ENCODE peak calls at places on chromosomes 3 and 15, in nine cellular contexts. One of them, this sample, is unnamed.

GRCh38 chr3:31008986-31009385 is 114.5 kb upstream of the GADL1 start:
- DNase-seq in ovary: no peak
- DNase-seq in mesenchymal stem cell: no peak
- DNase-seq in pancreas: no peak
- DNase-seq in neuronal stem cell: no peak
- DNase-seq in CD8-positive, alpha-beta memory T cell: no peak
- DNase-seq in breast epithelium: no peak
- DNase-seq in colonic mucosa: no peak
- DNase-seq in GM23248: peak; percentile 51
- DNase-seq in this sample: no peak

GRCh38 chr3:54146383-54147239 is 24.3 kb downstream of the CACNA2D3 start:
- DNase-seq in breast epithelium: no peak
- DNase-seq in mesenchymal stem cell: no peak
- DNase-seq in GM23248: peak; percentile 44
- DNase-seq in pancreas: peak; percentile 60
- DNase-seq in CD8-positive, alpha-beta memory T cell: no peak
- DNase-seq in colonic mucosa: peak; percentile 37
- DNase-seq in ovary: peak; percentile 54
- DNase-seq in neuronal stem cell: no peak
- DNase-seq in this sample: no peak

GRCh38 chr15:70065006-70065722 is 32.6 kb downstream of the TLE3 start:
- DNase-seq in neuronal stem cell: no peak
- DNase-seq in mesenchymal stem cell: no peak
- DNase-seq in colonic mucosa: peak; percentile 72
- DNase-seq in pancreas: peak; percentile 83
- DNase-seq in ovary: no peak
- DNase-seq in GM23248: no peak
- DNase-seq in breast epithelium: no peak
- DNase-seq in CD8-positive, alpha-beta memory T cell: no peak
- DNase-seq in this sample: no peak

GRCh38 chr3:4245671-4246070 is 57.5 kb upstream of the SETMAR start:
- DNase-seq in GM23248: no peak
- DNase-seq in mesenchymal stem cell: no peak
- DNase-seq in pancreas: no peak
- DNase-seq in CD8-positive, alpha-beta memory T cell: no peak
- DNase-seq in colonic mucosa: no peak
- DNase-seq in neuronal stem cell: no peak
- DNase-seq in ovary: no peak
- DNase-seq in breast epithelium: no peak
- DNase-seq in this sample: no peak

GRCh38 chr3:156051651-156052050 is 68.7 kb upstream of the KCNAB1 start:
- DNase-seq in neuronal stem cell: no peak
- DNase-seq in pancreas: no peak
- DNase-seq in breast epithelium: no peak
- DNase-seq in mesenchymal stem cell: no peak
- DNase-seq in GM23248: no peak
- DNase-seq in ovary: no peak
- DNase-seq in CD8-positive, alpha-beta memory T cell: no peak
- DNase-seq in colonic mucosa: no peak
- DNase-seq in this sample: no peak

GRCh38 chr3:908839-909238 is 184.0 kb upstream of the CNTN6 start:
- DNase-seq in colonic mucosa: no peak
- DNase-seq in CD8-positive, alpha-beta memory T cell: no peak
- DNase-seq in pancreas: no peak
- DNase-seq in GM23248: peak; percentile 1
- DNase-seq in ovary: no peak
- DNase-seq in mesenchymal stem cell: no peak
- DNase-seq in breast epithelium: no peak
- DNase-seq in neuronal stem cell: peak; percentile 12
- DNase-seq in this sample: no peak

GRCh38 chr3:356947-357346 is 160.4 kb downstream of the CHL1 start:
- DNase-seq in mesenchymal stem cell: no peak
- DNase-seq in CD8-positive, alpha-beta memory T cell: no peak
- DNase-seq in pancreas: peak; percentile 20
- DNase-seq in ovary: no peak
- DNase-seq in colonic mucosa: no peak
- DNase-seq in breast epithelium: no peak
- DNase-seq in GM23248: no peak
- DNase-seq in neuronal stem cell: no peak
- DNase-seq in this sample: no peak

GRCh38 chr15:29092376-29093064 is 177.1 kb downstream of the NSMCE3 start:
- DNase-seq in colonic mucosa: no peak
- DNase-seq in neuronal stem cell: no peak
- DNase-seq in mesenchymal stem cell: no peak
- DNase-seq in CD8-positive, alpha-beta memory T cell: no peak
- DNase-seq in breast epithelium: peak; percentile 41
- DNase-seq in GM23248: no peak
- DNase-seq in ovary: no peak
- DNase-seq in pancreas: no peak
- DNase-seq in this sample: no peak

GRCh38 chr15:49082960-49083359 is 36.7 kb upstream of the SECISBP2L start:
- DNase-seq in GM23248: peak; percentile 92
- DNase-seq in CD8-positive, alpha-beta memory T cell: no peak
- DNase-seq in pancreas: no peak
- DNase-seq in colonic mucosa: no peak
- DNase-seq in breast epithelium: no peak
- DNase-seq in mesenchymal stem cell: peak; percentile 76
- DNase-seq in ovary: no peak
- DNase-seq in neuronal stem cell: no peak
- DNase-seq in this sample: no peak

GRCh38 chr15:25774871-25775270 is 88.3 kb downstream of the ATP10A start:
- DNase-seq in breast epithelium: no peak
- DNase-seq in neuronal stem cell: no peak
- DNase-seq in ovary: no peak
- DNase-seq in colonic mucosa: no peak
- DNase-seq in CD8-positive, alpha-beta memory T cell: no peak
- DNase-seq in pancreas: no peak
- DNase-seq in GM23248: peak; percentile 8
- DNase-seq in mesenchymal stem cell: no peak
- DNase-seq in this sample: no peak

GRCh38 chr3:51830986-51831385 is 30.4 kb upstream of the IQCF2 start:
- DNase-seq in CD8-positive, alpha-beta memory T cell: no peak
- DNase-seq in pancreas: no peak
- DNase-seq in neuronal stem cell: no peak
- DNase-seq in breast epithelium: no peak
- DNase-seq in ovary: no peak
- DNase-seq in GM23248: no peak
- DNase-seq in mesenchymal stem cell: no peak
- DNase-seq in colonic mucosa: no peak
- DNase-seq in this sample: no peak

DNA sequence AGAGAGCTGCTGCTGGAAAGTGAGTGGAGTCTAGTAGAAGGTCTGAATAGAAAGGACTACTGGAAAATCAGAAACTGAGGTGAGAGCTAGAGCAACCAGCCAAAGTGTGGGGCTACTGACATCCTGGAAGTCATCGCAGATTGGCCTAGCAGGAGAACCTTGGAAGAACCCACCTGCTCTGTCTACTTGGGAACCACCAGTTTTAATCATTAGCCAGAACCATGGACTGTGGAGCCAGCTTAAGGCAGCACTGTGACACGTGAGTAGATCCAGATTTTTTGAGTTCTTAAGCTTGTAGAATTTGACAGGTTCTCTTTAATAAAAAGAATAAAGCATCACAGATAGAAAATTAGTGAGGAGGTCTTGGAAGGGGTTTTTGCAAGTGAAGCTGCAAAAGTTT is 179.1 kb upstream of the PEX5L start:
- DNase-seq in ovary: no peak
- DNase-seq in CD8-positive, alpha-beta memory T cell: no peak
- DNase-seq in GM23248: no peak
- DNase-seq in pancreas: no peak
- DNase-seq in colonic mucosa: no peak
- DNase-seq in mesenchymal stem cell: no peak
- DNase-seq in neuronal stem cell: no peak
- DNase-seq in breast epithelium: no peak
- DNase-seq in this sample: no peak
- H3K4me1 ChIP-seq in ovary: peaks cover 1% of the 10 kb centered on the region
- H3K4me1 ChIP-seq in CD8-positive, alpha-beta memory T cell: no peaks in the 10 kb centered on the region
- H3K4me1 ChIP-seq in GM23248: no peaks in the 10 kb centered on the region
- H3K4me1 ChIP-seq in pancreas: no peaks in the 10 kb centered on the region
- H3K4me1 ChIP-seq in colonic mucosa: no peaks in the 10 kb centered on the region
- H3K4me1 ChIP-seq in mesenchymal stem cell: no peaks in the 10 kb centered on the region
- H3K4me1 ChIP-seq in neuronal stem cell: no peaks in the 10 kb centered on the region
- H3K4me1 ChIP-seq in breast epithelium: no peaks in the 10 kb centered on the region
- H3K4me1 ChIP-seq in this sample: no peaks in the 10 kb centered on the region

GRCh38 chr15:38070778-38071177 is 136.3 kb downstream of the TMCO5A start:
- DNase-seq in colonic mucosa: no peak
- DNase-seq in neuronal stem cell: no peak
- DNase-seq in ovary: no peak
- DNase-seq in CD8-positive, alpha-beta memory T cell: no peak
- DNase-seq in mesenchymal stem cell: peak; percentile 35
- DNase-seq in breast epithelium: no peak
- DNase-seq in pancreas: no peak
- DNase-seq in GM23248: no peak
- DNase-seq in this sample: no peak

GRCh38 chr15:38066612-38067011 is 132.2 kb downstream of the TMCO5A start:
- DNase-seq in pancreas: no peak
- DNase-seq in GM23248: no peak
- DNase-seq in ovary: no peak
- DNase-seq in CD8-positive, alpha-beta memory T cell: no peak
- DNase-seq in breast epithelium: no peak
- DNase-seq in colonic mucosa: no peak
- DNase-seq in mesenchymal stem cell: no peak
- DNase-seq in neuronal stem cell: no peak
- DNase-seq in this sample: no peak

GRCh38 chr15:38069506-38069905 is 135.1 kb downstream of the TMCO5A start:
- DNase-seq in neuronal stem cell: no peak
- DNase-seq in colonic mucosa: peak; percentile 85
- DNase-seq in mesenchymal stem cell: peak; percentile 86
- DNase-seq in CD8-positive, alpha-beta memory T cell: no peak
- DNase-seq in ovary: peak; percentile 29
- DNase-seq in breast epithelium: no peak
- DNase-seq in pancreas: no peak
- DNase-seq in GM23248: peak; percentile 97
- DNase-seq in this sample: no peak

GRCh38 chr15:38068600-38068999 is 134.2 kb downstream of the TMCO5A start:
- DNase-seq in ovary: no peak
- DNase-seq in neuronal stem cell: no peak
- DNase-seq in mesenchymal stem cell: peak; percentile 33
- DNase-seq in GM23248: peak; percentile 26
- DNase-seq in CD8-positive, alpha-beta memory T cell: no peak
- DNase-seq in breast epithelium: no peak
- DNase-seq in colonic mucosa: no peak
- DNase-seq in pancreas: no peak
- DNase-seq in this sample: no peak

DNA sequence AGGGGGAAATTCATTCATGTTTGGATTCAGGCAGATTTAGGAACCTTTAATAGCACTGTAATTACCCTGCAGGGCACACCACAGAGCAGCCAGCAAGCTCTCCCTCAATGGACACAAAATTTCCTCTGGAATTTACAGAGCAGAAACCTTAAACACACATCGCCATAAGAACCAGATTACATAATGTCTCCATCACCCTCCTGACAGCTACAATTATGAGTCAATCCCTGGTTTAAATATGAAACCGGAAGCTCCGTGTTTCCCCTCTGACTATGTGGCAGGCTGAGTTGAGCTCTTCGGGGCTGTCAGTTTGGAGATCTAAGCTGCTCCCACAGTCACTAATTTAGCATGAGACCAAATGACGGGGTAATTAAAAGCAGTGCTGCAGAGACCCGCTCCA is 134.6 kb downstream of the TMCO5A start:
- DNase-seq in pancreas: no peak
- DNase-seq in ovary: no peak
- DNase-seq in neuronal stem cell: no peak
- DNase-seq in mesenchymal stem cell: peak; percentile 84
- DNase-seq in breast epithelium: no peak
- DNase-seq in GM23248: peak; percentile 89
- DNase-seq in colonic mucosa: peak; percentile 54
- DNase-seq in CD8-positive, alpha-beta memory T cell: no peak
- DNase-seq in this sample: no peak
- H3K4me1 ChIP-seq in pancreas: no peaks in the 10 kb centered on the region
- H3K4me1 ChIP-seq in ovary: peaks cover 3% of the 10 kb centered on the region
- H3K4me1 ChIP-seq in neuronal stem cell: peaks cover 17% of the 10 kb centered on the region
- H3K4me1 ChIP-seq in mesenchymal stem cell: peaks cover 4% of the 10 kb centered on the region
- H3K4me1 ChIP-seq in breast epithelium: peaks cover 4% of the 10 kb centered on the region
- H3K4me1 ChIP-seq in GM23248: peaks cover 39% of the 10 kb centered on the region
- H3K4me1 ChIP-seq in colonic mucosa: peaks cover 5% of the 10 kb centered on the region
- H3K4me1 ChIP-seq in CD8-positive, alpha-beta memory T cell: no peaks in the 10 kb centered on the region
- H3K4me1 ChIP-seq in this sample: no peaks in the 10 kb centered on the region

GRCh38 chr15:57380854-57381253 is 4.5 kb downstream of the CGNL1 start:
- DNase-seq in GM23248: no peak
- DNase-seq in mesenchymal stem cell: no peak
- DNase-seq in CD8-positive, alpha-beta memory T cell: no peak
- DNase-seq in ovary: no peak
- DNase-seq in pancreas: no peak
- DNase-seq in colonic mucosa: no peak
- DNase-seq in neuronal stem cell: no peak
- DNase-seq in breast epithelium: no peak
- DNase-seq in this sample: no peak
- H3K4me1 ChIP-seq in GM23248: no peaks in the 10 kb centered on the region
- H3K4me1 ChIP-seq in mesenchymal stem cell: peaks cover 12% of the 10 kb centered on the region
- H3K4me1 ChIP-seq in CD8-positive, alpha-beta memory T cell: no peaks in the 10 kb centered on the region
- H3K4me1 ChIP-seq in ovary: peaks cover 21% of the 10 kb centered on the region
- H3K4me1 ChIP-seq in pancreas: peaks cover 38% of the 10 kb centered on the region
- H3K4me1 ChIP-seq in colonic mucosa: peaks cover 4% of the 10 kb centered on the region
- H3K4me1 ChIP-seq in neuronal stem cell: peaks cover 10% of the 10 kb centered on the region
- H3K4me1 ChIP-seq in breast epithelium: peaks cover 5% of the 10 kb centered on the region
- H3K4me1 ChIP-seq in this sample: peaks cover 7% of the 10 kb centered on the region

GRCh38 chr3:197790033-197790432 is 1.0 kb upstream of the LRCH3 start:
- DNase-seq in neuronal stem cell: no peak
- DNase-seq in ovary: no peak
- DNase-seq in colonic mucosa: no peak
- DNase-seq in GM23248: no peak
- DNase-seq in mesenchymal stem cell: no peak
- DNase-seq in CD8-positive, alpha-beta memory T cell: no peak
- DNase-seq in breast epithelium: no peak
- DNase-seq in pancreas: no peak
- DNase-seq in this sample: no peak

GRCh38 chr3:197789309-197789708 is 1.7 kb upstream of the LRCH3 start:
- DNase-seq in breast epithelium: no peak
- DNase-seq in GM23248: no peak
- DNase-seq in pancreas: no peak
- DNase-seq in ovary: no peak
- DNase-seq in colonic mucosa: no peak
- DNase-seq in mesenchymal stem cell: no peak
- DNase-seq in neuronal stem cell: no peak
- DNase-seq in CD8-positive, alpha-beta memory T cell: no peak
- DNase-seq in this sample: no peak

GRCh38 chr3:197784019-197784585 is 7.0 kb upstream of the LRCH3 start:
- DNase-seq in pancreas: no peak
- DNase-seq in mesenchymal stem cell: no peak
- DNase-seq in breast epithelium: no peak
- DNase-seq in neuronal stem cell: no peak
- DNase-seq in GM23248: no peak
- DNase-seq in CD8-positive, alpha-beta memory T cell: no peak
- DNase-seq in colonic mucosa: no peak
- DNase-seq in ovary: no peak
- DNase-seq in this sample: no peak

GRCh38 chr3:197791120-197792018 is at the start of gene LRCH3:
- DNase-seq in breast epithelium: peak; percentile 72
- DNase-seq in GM23248: peak; percentile 89
- DNase-seq in CD8-positive, alpha-beta memory T cell: peak; percentile 78
- DNase-seq in pancreas: peak; percentile 74
- DNase-seq in mesenchymal stem cell: peak; percentile 87
- DNase-seq in ovary: peak; percentile 73
- DNase-seq in neuronal stem cell: peak; percentile 91
- DNase-seq in colonic mucosa: peak; percentile 78
- DNase-seq in this sample: peak; percentile 74

DNA sequence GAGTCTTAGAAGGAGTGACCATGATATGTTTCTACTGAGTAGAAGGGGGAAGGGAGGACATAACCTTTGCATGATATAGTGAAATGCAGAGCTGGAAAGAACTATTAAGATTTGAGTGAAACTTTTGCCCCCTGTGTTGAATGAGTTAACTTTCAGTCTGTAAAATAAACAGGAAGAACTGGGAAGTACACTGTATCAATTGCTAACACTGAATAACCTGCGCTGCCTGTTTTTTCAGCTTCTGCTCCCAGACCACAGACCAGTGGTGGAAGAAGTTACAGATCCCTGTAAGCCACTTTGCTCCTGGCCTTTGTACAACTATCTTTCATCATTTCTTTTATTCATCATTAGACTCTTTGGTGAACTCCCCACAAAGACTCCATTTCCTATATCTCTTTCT is 3.6 kb upstream of the LRCH3 start:
- DNase-seq in neuronal stem cell: no peak
- DNase-seq in CD8-positive, alpha-beta memory T cell: no peak
- DNase-seq in colonic mucosa: no peak
- DNase-seq in breast epithelium: no peak
- DNase-seq in mesenchymal stem cell: no peak
- DNase-seq in GM23248: no peak
- DNase-seq in pancreas: no peak
- DNase-seq in ovary: no peak
- DNase-seq in this sample: no peak
- H3K4me1 ChIP-seq in neuronal stem cell: no peaks in the 10 kb centered on the region
- H3K4me1 ChIP-seq in CD8-positive, alpha-beta memory T cell: no peaks in the 10 kb centered on the region
- H3K4me1 ChIP-seq in colonic mucosa: no peaks in the 10 kb centered on the region
- H3K4me1 ChIP-seq in breast epithelium: no peaks in the 10 kb centered on the region
- H3K4me1 ChIP-seq in mesenchymal stem cell: peaks cover 2% of the 10 kb centered on the region
- H3K4me1 ChIP-seq in GM23248: peaks cover 5% of the 10 kb centered on the region
- H3K4me1 ChIP-seq in pancreas: no peaks in the 10 kb centered on the region
- H3K4me1 ChIP-seq in ovary: peaks cover 1% of the 10 kb centered on the region
- H3K4me1 ChIP-seq in this sample: no peaks in the 10 kb centered on the region